ENCODE peak calls at places on chromosomes 4 and X, in eight cellular contexts. K is cardiac muscle cell; T is Peyer's patch; C is naive thymus-derived CD4-positive, alpha-beta T cell; N is prostate gland; Z is OCI-LY7; A is GM12878; V is lower lobe of right lung. S is an unnamed sample.
A peak's percentile ranks its signal among the peaks of the same experiment; 100 is the strongest.

GRCh38 chr4:88526221-88526815 is 2.7 kb upstream of the PYURF start:
- DNase-seq in K (no peak), T (no peak), C (peak; percentile 50), N (no peak), Z (peak; percentile 33), A (no peak), V (no peak), S (no peak)

GRCh38 chrX:75086731-75087195 is 69.3 kb downstream of the ABCB7 start:
- DNase-seq in K (peak; percentile 56), T (no peak), C (no peak), N (no peak), Z (no peak), A (no peak), V (no peak), S (no peak)

GRCh38 chr4:27692098-27692679 is 831.5 kb downstream of the STIM2 start:
- DNase-seq in K (peak; percentile 35), T (peak; percentile 34), C (no peak), N (no peak), Z (peak; percentile 46), A (no peak), V (no peak), S (no peak)

GRCh38 chrX:83022020-83022419 is 486.1 kb upstream of the POU3F4 start:
- DNase-seq in K (no peak), T (no peak), C (no peak), N (no peak), Z (no peak), A (no peak), V (no peak), S (no peak)

GRCh38 chr4:20217521-20217920 is 34.2 kb upstream of the SLIT2 start:
- DNase-seq in K (no peak), T (no peak), C (no peak), N (no peak), Z (no peak), A (no peak), V (no peak), S (no peak)

GRCh38 chr4:159248383-159249178 is 145.7 kb downstream of the RAPGEF2 start:
- DNase-seq in K (peak; percentile 84), T (no peak), C (no peak), N (no peak), Z (no peak), A (no peak), V (no peak), S (no peak)

GRCh38 chr4:52059372-52059771 is 8.3 kb downstream of the SPATA18 start:
- DNase-seq in K (peak; percentile 95), T (no peak), C (no peak), N (peak; percentile 83), Z (no peak), A (no peak), V (no peak), S (no peak)

GRCh38 chr4:84499065-84499982 is at the start of gene NKX6-1:
- DNase-seq in K (peak; percentile 62), T (peak; percentile 62), C (no peak), N (no peak), Z (no peak), A (no peak), V (peak; percentile 60), S (peak; percentile 93)

GRCh38 chr4:147776600-147777175 is 44.8 kb downstream of the ARHGAP10 start:
- DNase-seq in K (no peak), T (peak; percentile 52), C (no peak), N (no peak), Z (no peak), A (no peak), V (no peak), S (no peak)

GRCh38 chr4:8865681-8866310 is 5.8 kb downstream of the HMX1 start:
- DNase-seq in K (no peak), T (no peak), C (no peak), N (no peak), Z (no peak), A (no peak), V (no peak), S (no peak)

GRCh38 chr4:53688186-53688790 is 97.0 kb upstream of the LNX1 start:
- DNase-seq in K (peak; percentile 99), T (no peak), C (no peak), N (no peak), Z (no peak), A (peak; percentile 76), V (no peak), S (peak; percentile 94)

GRCh38 chrX:143994206-143994605 is 110.3 kb downstream of the UBE2NL start:
- DNase-seq in K (no peak), T (no peak), C (no peak), N (no peak), Z (no peak), A (no peak), V (no peak), S (no peak)

GRCh38 chrX:130120746-130121504 is 10.6 kb upstream of the ELF4 start:
- DNase-seq in K (peak; percentile 79), T (peak; percentile 78), C (peak; percentile 66), N (peak; percentile 59), Z (peak; percentile 56), A (no peak), V (peak; percentile 77), S (peak; percentile 85)

GRCh38 chr4:153064571-153064970 is 128.4 kb downstream of the FHDC1 start:
- DNase-seq in K (no peak), T (peak; percentile 73), C (no peak), N (peak; percentile 66), Z (no peak), A (no peak), V (no peak), S (no peak)
- H3K27ac ChIP-seq in K (no peak overlapping the region), T (peak overlapping the region; percentile 82), C (no peak overlapping the region), N (peak overlapping the region; percentile 63), Z (no peak overlapping the region), A (no peak overlapping the region), V (no peak overlapping the region), S (no peak overlapping the region)

GRCh38 chr4:105683038-105683437 is 25.5 kb downstream of the INTS12 start:
- DNase-seq in K (no peak), T (no peak), C (no peak), N (peak; percentile 91), Z (no peak), A (no peak), V (peak; percentile 61), S (no peak)

DNA sequence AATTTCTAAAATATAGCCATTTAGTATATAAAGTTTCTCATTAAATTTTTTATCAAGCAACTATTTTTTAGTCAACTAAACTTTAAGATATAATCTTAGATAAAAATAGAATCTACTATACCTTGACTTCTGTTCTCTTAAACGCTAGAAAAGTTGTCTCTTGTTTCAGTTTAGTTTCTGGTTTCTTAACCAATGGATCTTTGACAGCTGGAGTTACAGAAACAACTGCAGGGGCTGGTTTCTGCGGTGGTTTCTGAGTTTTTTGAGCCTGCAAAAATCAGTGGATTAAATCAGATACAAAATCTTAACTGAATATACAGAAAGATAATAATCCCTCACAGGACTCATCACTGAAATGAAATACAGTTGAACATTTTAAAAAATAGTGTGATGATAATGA is 21.9 kb downstream of the INTS12 start:
- DNase-seq in K (no peak), T (no peak), C (no peak), N (no peak), Z (no peak), A (no peak), V (no peak), S (no peak)
- H3K36me3 ChIP-seq in K (peaks cover 47% of the 10 kb centered on the region), T (no peaks in the 10 kb centered on the region), C (peaks cover 6% of the 10 kb centered on the region), N (no peaks in the 10 kb centered on the region), Z (peaks cover 83% of the 10 kb centered on the region), A (peaks cover 4% of the 10 kb centered on the region), V (peaks cover 97% of the 10 kb centered on the region), S (peaks cover 63% of the 10 kb centered on the region)

GRCh38 chr4:38802561-38803355 is 1.8 kb downstream of the TLR1 start:
- DNase-seq in K (no peak), T (no peak), C (peak; percentile 10), N (no peak), Z (peak; percentile 80), A (no peak), V (no peak), S (no peak)

GRCh38 chr4:38800956-38801450 is 3.6 kb downstream of the TLR1 start:
- DNase-seq in K (peak; percentile 21), T (no peak), C (no peak), N (no peak), Z (no peak), A (no peak), V (no peak), S (no peak)

GRCh38 chr4:38804654-38805295 is at the start of gene TLR1:
- DNase-seq in K (peak; percentile 81), T (no peak), C (peak; percentile 74), N (no peak), Z (peak; percentile 72), A (peak; percentile 62), V (no peak), S (peak; percentile 41)

GRCh38 chr4:38803833-38804653 is 548 bp downstream of the TLR1 start:
- DNase-seq in K (peak; percentile 31), T (no peak), C (peak; percentile 30), N (no peak), Z (peak; percentile 8), A (peak; percentile 99), V (no peak), S (no peak)

DNA sequence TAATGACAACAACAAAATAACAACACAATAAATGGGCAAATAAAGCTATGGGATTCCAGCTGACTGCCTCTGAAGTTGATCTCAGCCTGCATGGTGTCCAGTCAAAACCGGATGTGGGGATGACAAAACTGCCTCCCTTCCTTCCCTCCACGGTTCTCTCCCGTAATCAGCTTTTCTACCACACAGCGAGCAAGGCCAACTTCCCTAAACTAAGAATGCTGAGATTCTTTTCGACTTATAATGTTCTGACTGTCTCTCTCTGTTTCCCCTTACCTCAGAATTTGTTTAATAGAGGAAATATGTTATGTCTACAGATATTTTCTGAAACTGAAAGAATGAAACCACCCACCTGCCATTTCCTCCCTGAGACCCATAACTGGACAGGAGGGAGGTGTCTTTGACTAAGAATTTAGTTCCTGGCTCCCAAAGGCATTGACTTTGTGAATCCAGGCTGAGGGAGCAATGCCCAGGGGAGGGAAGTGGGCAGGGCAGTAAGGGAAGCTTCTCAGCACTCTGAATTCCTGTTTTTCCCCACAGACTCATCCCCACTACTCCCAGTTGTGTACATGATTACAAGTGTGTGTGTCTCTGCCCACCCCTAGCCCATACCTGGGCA is 1.0 kb upstream of the TLR1 start:
- DNase-seq in K (peak; percentile 65), T (no peak), C (no peak), N (no peak), Z (peak; percentile 85), A (peak; percentile 98), V (peak; percentile 57), S (no peak)
- H3K27ac ChIP-seq in K (no peak overlapping the region), T (peak overlapping the region; percentile 67), C (peak overlapping the region; percentile 61), N (no peak overlapping the region), Z (peak overlapping the region; percentile 96), A (peak overlapping the region; percentile 86), V (peak overlapping the region; percentile 80), S (peak overlapping the region; percentile 55)

GRCh38 chrX:2474280-2474962 is 26.4 kb downstream of the DHRSX start:
- DNase-seq in K (no peak), T (no peak), C (no peak), N (no peak), Z (no peak), A (no peak), V (peak; percentile 20), S (no peak)

GRCh38 chrX:2474963-2475726 is 25.6 kb downstream of the DHRSX start:
- DNase-seq in K (no peak), T (peak; percentile 35), C (no peak), N (no peak), Z (no peak), A (no peak), V (peak; percentile 30), S (no peak)

GRCh38 chrX:2468406-2469195 is 32.2 kb downstream of the DHRSX start:
- DNase-seq in K (no peak), T (no peak), C (no peak), N (no peak), Z (no peak), A (no peak), V (peak; percentile 23), S (no peak)

GRCh38 chrX:2469196-2469685 is 31.5 kb downstream of the DHRSX start:
- DNase-seq in K (no peak), T (no peak), C (no peak), N (no peak), Z (no peak), A (no peak), V (peak; percentile 24), S (no peak)

GRCh38 chrX:2471641-2472040 is 29.1 kb downstream of the DHRSX start:
- DNase-seq in K (no peak), T (no peak), C (no peak), N (no peak), Z (no peak), A (no peak), V (no peak), S (no peak)
- H3K36me3 ChIP-seq in K (no peaks in the 10 kb centered on the region), T (no peaks in the 10 kb centered on the region), C (no peaks in the 10 kb centered on the region), N (no peaks in the 10 kb centered on the region), Z (no peaks in the 10 kb centered on the region), A (no peaks in the 10 kb centered on the region), V (no peaks in the 10 kb centered on the region), S (no peaks in the 10 kb centered on the region)

S was measured in SJSA1.